ENCODE peak calls at places on chromosomes 3 and 15, in ten cellular contexts. L, X, J, E, D, U, P, N, F and V are unnamed samples.

GRCh38 chr3:189132125-189132744 is 39.5 kb upstream of the TPRG1 start:
- DNase-seq in D (no peak), U (no peak), X (peak; percentile 85), L (peak; percentile 14), N (peak; percentile 38), P (peak; percentile 92), J (peak; percentile 51), F (peak; percentile 59), E (peak; percentile 67), V (peak; percentile 13)

GRCh38 chr15:47376190-47376589 is 341.1 kb upstream of the SEMA6D start:
- DNase-seq in E (no peak), U (no peak), N (no peak), P (no peak), D (no peak), X (no peak), L (no peak), F (no peak), J (no peak), V (no peak)

GRCh38 chr3:161415506-161416231 is 44.4 kb upstream of the SPTSSB start:
- DNase-seq in X (peak; percentile 87), D (peak; percentile 50), P (peak; percentile 97), F (no peak), L (no peak), J (no peak), E (peak; percentile 95), U (no peak), N (no peak), V (no peak)

GRCh38 chr3:30012941-30013543 is 593.4 kb upstream of the TGFBR2 start:
- DNase-seq in P (peak; percentile 92), L (no peak), N (peak; percentile 12), D (peak; percentile 75), X (peak; percentile 84), J (no peak), F (peak; percentile 79), U (peak; percentile 68), E (peak; percentile 51), V (peak; percentile 2)

GRCh38 chr15:60095711-60096110 is 91.6 kb downstream of the FOXB1 start:
- DNase-seq in F (no peak), U (no peak), L (no peak), P (no peak), E (no peak), J (no peak), N (no peak), X (peak; percentile 69), D (no peak), V (no peak)

GRCh38 chr3:122350814-122351418 is 25.9 kb downstream of the CSTA start:
- DNase-seq in D (no peak), F (peak; percentile 46), N (no peak), X (peak; percentile 42), E (peak; percentile 31), P (peak; percentile 27), L (no peak), J (no peak), U (no peak), V (no peak)

GRCh38 chr15:89899303-89899946 is 5.6 kb upstream of the AP3S2 start:
- DNase-seq in N (no peak), P (no peak), U (no peak), J (no peak), F (no peak), X (no peak), D (no peak), L (no peak), E (no peak), V (no peak)

GRCh38 chr15:37880835-37881153 is 53.6 kb upstream of the TMCO5A start:
- DNase-seq in F (no peak), X (no peak), U (no peak), P (no peak), N (no peak), D (no peak), L (no peak), E (no peak), J (no peak), V (no peak)

GRCh38 chr3:121482651-121483050 is 63.1 kb downstream of the POLQ start:
- DNase-seq in N (no peak), L (no peak), P (peak; percentile 82), J (no peak), D (no peak), F (no peak), E (peak; percentile 36), U (no peak), X (peak; percentile 75), V (no peak)

GRCh38 chr3:185585523-185585861 is 603 bp upstream of the SENP2 start:
- DNase-seq in F (peak; percentile 36), P (no peak), N (no peak), U (no peak), J (no peak), E (no peak), D (no peak), X (peak; percentile 5), L (no peak), V (no peak)

GRCh38 chr3:117248149-117248548 is 538.6 kb downstream of the TUSC7 start:
- DNase-seq in J (no peak), N (no peak), E (no peak), L (no peak), F (no peak), U (no peak), D (no peak), P (no peak), X (no peak), V (no peak)

GRCh38 chr15:82829234-82829633 is 19.8 kb downstream of the WHAMM start:
- DNase-seq in D (no peak), F (no peak), J (no peak), L (no peak), U (no peak), N (no peak), P (no peak), E (no peak), X (no peak), V (no peak)

GRCh38 chr3:151268267-151269235 is 9.8 kb downstream of the P2RY14 start:
- DNase-seq in F (peak; percentile 23), J (no peak), D (no peak), U (no peak), N (peak; percentile 7), X (no peak), L (no peak), P (no peak), E (no peak), V (no peak)

GRCh38 chr3:69095636-69096035 is 10.9 kb downstream of the ARL6IP5 start:
- DNase-seq in X (no peak), U (no peak), D (no peak), E (no peak), L (no peak), F (no peak), P (no peak), J (no peak), N (no peak), V (no peak)

GRCh38 chr3:141797167-141797773 is 34.1 kb downstream of the GRK7 start:
- DNase-seq in E (no peak), P (no peak), N (peak; percentile 46), L (no peak), F (peak; percentile 33), U (peak; percentile 71), J (no peak), X (peak; percentile 67), D (peak; percentile 16), V (no peak)

GRCh38 chr3:151592287-151592686 is 131.4 kb upstream of the IGSF10 start:
- DNase-seq in U (no peak), L (no peak), J (no peak), E (no peak), P (no peak), F (no peak), D (no peak), N (no peak), X (no peak), V (no peak)

GRCh38 chr15:68489426-68489825 is 57.5 kb upstream of the ITGA11 start:
- DNase-seq in P (no peak), E (no peak), X (no peak), U (no peak), D (no peak), F (no peak), N (no peak), L (no peak), J (no peak), V (no peak)

GRCh38 chr15:47756872-47757271 is 39.6 kb downstream of the SEMA6D start:
- DNase-seq in U (no peak), L (no peak), E (peak; percentile 85), P (peak; percentile 80), J (no peak), F (peak; percentile 51), N (no peak), X (peak; percentile 74), D (no peak), V (peak; percentile 71)

GRCh38 chr15:78969687-78970349 is 25.0 kb upstream of the CTSH start:
- DNase-seq in J (no peak), F (no peak), L (no peak), U (no peak), D (no peak), E (no peak), X (peak; percentile 21), N (no peak), P (no peak), V (no peak)

GRCh38 chr15:100926258-100926657 is 7.1 kb downstream of the LRRK1 start:
- DNase-seq in D (no peak), J (no peak), L (no peak), P (peak; percentile 27), F (no peak), U (no peak), N (peak; percentile 49), X (no peak), E (no peak), V (no peak)

GRCh38 chr3:150292891-150293290 is 115.2 kb upstream of the TSC22D2 start:
- DNase-seq in J (no peak), L (no peak), F (no peak), D (no peak), X (peak; percentile 49), N (no peak), U (no peak), E (no peak), P (no peak), V (no peak)

GRCh38 chr15:31487811-31488436 is 161.3 kb downstream of the KLF13 start:
- DNase-seq in D (peak; percentile 40), X (peak; percentile 18), N (peak; percentile 69), U (no peak), J (no peak), E (peak; percentile 67), L (no peak), F (no peak), P (peak; percentile 27), V (no peak)

GRCh38 chr3:145899229-145899628 is 261.8 kb downstream of the PLOD2 start:
- DNase-seq in X (no peak), J (no peak), E (no peak), D (no peak), L (no peak), N (no peak), P (no peak), U (no peak), F (no peak), V (no peak)

GRCh38 chr15:101028321-101028720 is 109.2 kb downstream of the LRRK1 start:
- DNase-seq in N (no peak), J (no peak), X (no peak), P (no peak), D (no peak), E (no peak), U (no peak), F (peak; percentile 7), L (no peak), V (no peak)

GRCh38 chr3:32349184-32349583 is 42.5 kb upstream of the CMTM7 start:
- DNase-seq in E (no peak), L (no peak), P (no peak), D (no peak), F (no peak), J (no peak), N (no peak), X (no peak), U (no peak), V (no peak)

GRCh38 chr15:91852741-91853500 is 587 bp upstream of the SLCO3A1 start:
- DNase-seq in F (peak; percentile 79), U (peak; percentile 87), E (peak; percentile 41), N (peak; percentile 88), P (no peak), J (peak; percentile 51), D (peak; percentile 57), X (peak; percentile 71), L (peak; percentile 65), V (no peak)

GRCh38 chr15:92907229-92907628 is 7.1 kb downstream of the CHD2 start:
- DNase-seq in X (no peak), D (no peak), P (no peak), U (no peak), N (no peak), L (no peak), J (no peak), E (no peak), F (no peak), V (no peak)

GRCh38 chr15:63076136-63077005 is 33.8 kb downstream of the TPM1 start:
- DNase-seq in D (no peak), E (no peak), P (no peak), N (no peak), F (no peak), X (no peak), L (no peak), J (no peak), U (no peak), V (no peak)